ENCODE peak calls at places on chromosomes 5 and 9, in four cellular contexts. H is spleen, C is GM23338, J is GM12892. P is an unnamed sample.

GRCh38 chr9:121636411-121636865 is 15.0 kb upstream of the DAB2IP start:
- DNase-seq in H (no peak), C (no peak), J (no peak), P (no peak)

GRCh38 chr5:14397717-14398116 is 183.9 kb upstream of the OTULINL start:
- DNase-seq in H (no peak), C (no peak), J (no peak), P (no peak)

GRCh38 chr9:125631391-125632085 is 75.5 kb downstream of the MAPKAP1 start:
- DNase-seq in H (no peak), C (peak), J (no peak), P (peak)

GRCh38 chr9:129613520-129614175 is 7.3 kb downstream of the C9orf50 start:
- DNase-seq in H (no peak), C (no peak), J (no peak), P (no peak)

GRCh38 chr9:76266649-76267627 is 127.3 kb downstream of the RFK start:
- DNase-seq in H (no peak), C (no peak), J (no peak), P (peak)

GRCh38 chr5:115455241-115455640 is 89.3 kb downstream of the FEM1C start:
- DNase-seq in H (no peak), C (no peak), J (no peak), P (no peak)

GRCh38 chr5:113487411-113487778 is 858 bp downstream of the MCC start:
- DNase-seq in H (no peak), C (peak), J (no peak), P (no peak)

GRCh38 chr9:98916660-98917059 is 27.0 kb upstream of the COL15A1 start:
- DNase-seq in H (no peak), C (peak), J (no peak), P (peak)

GRCh38 chr9:13279284-13280162 is at the start of gene MPDZ:
- DNase-seq in H (no peak), C (peak), J (no peak), P (peak)

GRCh38 chr5:132365213-132365612 is 4.3 kb upstream of the SLC22A5 start:
- DNase-seq in H (no peak), C (no peak), J (no peak), P (no peak)

GRCh38 chr5:145863005-145863404 is 9.8 kb downstream of the GRXCR2 start:
- DNase-seq in H (no peak), C (no peak), J (no peak), P (no peak)

GRCh38 chr9:17116400-17116837 is 18.4 kb upstream of the CNTLN start:
- DNase-seq in H (no peak), C (peak), J (no peak), P (no peak)

GRCh38 chr9:32385885-32386283 is 1.4 kb downstream of the ACO1 start:
- DNase-seq in H (no peak), C (no peak), J (no peak), P (no peak)

GRCh38 chr5:64417390-64417789 is 88.4 kb upstream of the RGS7BP start:
- DNase-seq in H (no peak), C (peak), J (no peak), P (no peak)

GRCh38 chr5:74369173-74369572 is 271.4 kb downstream of the ENC1 start:
- DNase-seq in H (no peak), C (no peak), J (no peak), P (no peak)

GRCh38 chr5:97078958-97079357 is 63.5 kb downstream of the LIX1 start:
- DNase-seq in H (no peak), C (no peak), J (no peak), P (no peak)

GRCh38 chr5:86570427-86571083 is 47.2 kb upstream of the COX7C start:
- DNase-seq in H (no peak), C (no peak), J (no peak), P (no peak)

GRCh38 chr9:113359385-113359784 is 10.0 kb downstream of the BSPRY start:
- DNase-seq in H (no peak), C (no peak), J (no peak), P (no peak)

GRCh38 chr9:72154468-72155281 is 5.4 kb downstream of the GDA start:
- DNase-seq in H (no peak), C (no peak), J (no peak), P (peak)

GRCh38 chr5:143170104-143170503 is 233.4 kb downstream of the NR3C1 start:
- DNase-seq in H (no peak), C (no peak), J (no peak), P (no peak)

GRCh38 chr9:99011161-99011709 is 67.5 kb downstream of the COL15A1 start:
- DNase-seq in H (no peak), C (peak), J (no peak), P (no peak)

GRCh38 chr5:11904270-11904906 is at the start of gene CTNND2:
- DNase-seq in H (peak), C (peak), J (peak), P (no peak)

GRCh38 chr9:69582544-69583297 is 89.5 kb downstream of the APBA1 start:
- DNase-seq in H (no peak), C (peak), J (no peak), P (no peak)

GRCh38 chr5:17738461-17738860 is 104.2 kb downstream of the TAF11L14 start:
- DNase-seq in H (no peak), C (no peak), J (no peak), P (no peak)

GRCh38 chr5:140357731-140358093 is 2.3 kb upstream of the SLC4A9 start:
- DNase-seq in H (peak), C (peak), J (peak), P (peak)

GRCh38 chr9:136950656-136951030 is 1.4 kb upstream of the LCN12 start:
- DNase-seq in H (no peak), C (no peak), J (no peak), P (no peak)

GRCh38 chr9:136949239-136949816 is 2.7 kb upstream of the LCN12 start:
- DNase-seq in H (peak), C (peak), J (no peak), P (no peak)

GRCh38 chr9:136947955-136948510 is 3.0 kb downstream of the C8G start:
- DNase-seq in H (peak), C (peak), J (no peak), P (peak)

GRCh38 chr9:136951541-136952353 is at the start of gene LCN12:
- DNase-seq in H (peak), C (no peak), J (no peak), P (no peak)

DNA sequence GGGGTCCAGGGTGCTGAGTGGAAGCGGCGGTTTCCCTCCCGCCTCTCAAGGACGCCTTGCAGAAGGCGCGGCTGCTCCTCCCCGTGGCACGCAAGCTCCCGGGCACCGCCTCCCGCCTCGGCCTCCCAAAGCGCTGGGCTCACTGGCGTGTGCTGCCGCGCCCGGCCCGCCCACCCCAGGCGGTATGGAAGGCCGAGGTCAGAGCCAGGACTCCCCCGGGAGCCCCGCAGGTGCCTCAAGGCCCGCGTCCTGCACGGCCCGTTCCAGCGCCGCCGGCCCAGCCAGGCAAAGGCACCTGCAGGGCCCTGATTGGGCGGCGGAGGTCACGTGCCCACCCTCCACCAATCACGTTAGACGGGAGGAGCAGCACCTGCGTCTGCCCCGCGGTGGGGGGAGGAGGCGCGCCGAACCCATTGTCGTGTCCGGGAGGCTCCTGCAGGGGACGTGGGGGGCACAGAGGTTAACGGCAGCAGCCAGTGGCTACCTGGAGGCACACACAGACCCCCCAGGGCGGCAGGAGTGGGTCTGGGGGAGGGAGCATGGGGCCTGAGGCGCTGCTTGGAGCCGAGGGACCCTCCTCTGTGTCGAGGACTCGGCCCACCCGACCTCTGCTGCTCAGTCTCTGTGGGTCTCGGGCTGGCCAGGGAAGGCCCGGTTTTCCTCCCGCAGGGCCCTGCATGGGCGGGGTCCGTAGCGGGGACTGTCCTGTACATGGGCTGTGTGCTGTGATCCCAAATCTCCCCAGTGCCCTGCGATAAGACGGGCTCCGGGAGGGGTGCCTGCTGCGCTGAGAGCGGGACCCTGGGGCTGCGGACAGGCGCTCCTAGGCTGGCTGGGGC is 2.0 kb upstream of the LCN12 start:
- DNase-seq in H (peak), C (peak), J (peak), P (peak)
- TF ChIP-seq POLR2AphosphoS5 in H (peak), C (peak), J (peak), P (peak)

GRCh38 chr9:92177591-92177990 is 62.4 kb upstream of the SPTLC1 start:
- DNase-seq in H (no peak), C (no peak), J (no peak), P (no peak)
- TF ChIP-seq POLR2AphosphoS5 in H (no peak), C (no peak), J (no peak), P (no peak)

DNA sequence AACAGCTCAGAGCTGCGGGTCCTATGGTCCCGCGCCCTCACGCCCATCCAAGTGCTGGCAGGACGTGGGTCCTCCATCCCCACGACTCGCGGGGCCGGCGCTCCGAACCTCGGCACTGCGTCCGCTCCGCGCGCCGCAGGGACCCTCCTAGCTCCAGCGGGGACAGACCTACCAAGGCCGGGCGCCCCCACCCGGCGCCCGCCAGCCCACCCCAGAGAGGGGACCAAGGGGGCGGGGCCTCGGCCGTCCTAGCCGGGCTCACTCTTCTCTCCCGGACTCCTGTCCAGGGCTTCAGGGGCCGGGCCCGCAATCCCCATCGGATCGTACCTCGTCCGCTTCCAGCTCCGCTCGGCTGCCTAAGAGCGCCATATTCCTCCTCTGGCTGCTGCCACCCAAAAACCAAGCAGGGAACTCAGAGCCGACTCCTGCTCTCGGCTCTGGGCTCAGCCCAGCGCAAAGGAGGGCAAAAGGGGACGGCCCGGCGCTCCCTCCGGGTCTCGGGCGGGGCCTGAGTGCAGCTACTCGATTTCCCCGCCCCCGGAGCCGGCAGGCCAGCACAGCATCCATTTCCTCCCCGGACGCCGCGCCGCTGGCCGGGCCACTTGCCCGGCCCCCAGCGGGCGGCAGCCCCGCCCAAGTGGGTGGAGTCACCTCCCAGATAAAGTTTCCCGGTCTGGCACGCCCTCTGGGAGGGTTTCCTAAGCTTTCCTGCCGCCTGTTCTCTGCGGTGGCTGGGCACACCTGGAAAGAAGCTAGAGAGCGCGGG is at the start of gene TTC39B:
- DNase-seq in H (peak), C (peak), J (peak), P (peak)
- TF ChIP-seq POLR2AphosphoS5 in H (peak), C (peak), J (no peak), P (peak)

DNA sequence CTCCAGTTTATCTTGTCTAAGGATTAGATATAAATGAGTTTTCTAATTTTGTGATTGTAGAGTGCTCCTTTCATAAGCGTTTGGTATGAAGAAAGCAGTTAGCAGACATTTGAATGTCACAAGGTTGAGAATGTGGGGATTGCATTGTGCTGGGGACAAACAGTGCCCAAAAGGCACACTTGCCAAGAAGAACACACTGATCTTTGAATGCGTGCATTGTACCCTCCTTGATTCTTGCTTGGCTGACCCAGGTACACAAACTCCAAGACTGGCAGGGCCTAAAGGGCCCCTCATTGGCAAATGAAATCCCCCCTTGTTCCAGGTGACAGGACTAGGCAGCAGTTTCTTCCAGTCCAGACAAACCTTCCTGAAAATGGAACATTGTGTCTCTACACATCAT is 96.9 kb upstream of the LIFR start:
- DNase-seq in H (no peak), C (no peak), J (no peak), P (no peak)
- TF ChIP-seq POLR2AphosphoS5 in H (no peak), C (no peak), J (no peak), P (no peak)

P was measured in transverse colon.